ENCODE peak calls at places on chromosomes 5 and 9, in nine cellular contexts. One of them, this sample, is unnamed.

GRCh38 chr9:124122321-124122720 is 110.8 kb downstream of the LHX2 start:
- DNase-seq in astrocyte of the spinal cord: no peak
- DNase-seq in pancreas: no peak
- DNase-seq in glutamatergic neuron: no peak
- DNase-seq in ovary: no peak
- DNase-seq in CD8-positive, alpha-beta T cell: no peak
- DNase-seq in fibroblast of mammary gland: peak; percentile 62
- DNase-seq in GM06990: no peak
- DNase-seq in hepatocyte: no peak
- DNase-seq in this sample: peak; percentile 28

GRCh38 chr9:116141864-116142561 is 11.6 kb upstream of the PAPPA start:
- DNase-seq in GM06990: no peak
- DNase-seq in astrocyte of the spinal cord: no peak
- DNase-seq in pancreas: no peak
- DNase-seq in fibroblast of mammary gland: peak; percentile 73
- DNase-seq in hepatocyte: no peak
- DNase-seq in glutamatergic neuron: no peak
- DNase-seq in CD8-positive, alpha-beta T cell: no peak
- DNase-seq in ovary: no peak
- DNase-seq in this sample: no peak

GRCh38 chr9:71710856-71711255 is 57.5 kb downstream of the CEMIP2 start:
- DNase-seq in hepatocyte: no peak
- DNase-seq in glutamatergic neuron: no peak
- DNase-seq in GM06990: no peak
- DNase-seq in fibroblast of mammary gland: no peak
- DNase-seq in ovary: no peak
- DNase-seq in pancreas: no peak
- DNase-seq in astrocyte of the spinal cord: no peak
- DNase-seq in CD8-positive, alpha-beta T cell: no peak
- DNase-seq in this sample: no peak

GRCh38 chr5:8934455-8934854 is 611.4 kb downstream of the SEMA5A start:
- DNase-seq in pancreas: no peak
- DNase-seq in astrocyte of the spinal cord: no peak
- DNase-seq in ovary: no peak
- DNase-seq in fibroblast of mammary gland: no peak
- DNase-seq in glutamatergic neuron: no peak
- DNase-seq in hepatocyte: no peak
- DNase-seq in CD8-positive, alpha-beta T cell: no peak
- DNase-seq in GM06990: no peak
- DNase-seq in this sample: no peak

GRCh38 chr9:91259162-91259561 is 102.6 kb downstream of the AUH start:
- DNase-seq in CD8-positive, alpha-beta T cell: no peak
- DNase-seq in GM06990: no peak
- DNase-seq in hepatocyte: no peak
- DNase-seq in pancreas: no peak
- DNase-seq in glutamatergic neuron: no peak
- DNase-seq in fibroblast of mammary gland: no peak
- DNase-seq in astrocyte of the spinal cord: no peak
- DNase-seq in ovary: no peak
- DNase-seq in this sample: no peak

GRCh38 chr9:88947581-88948573 is 43.4 kb upstream of the S1PR3 start:
- DNase-seq in glutamatergic neuron: no peak
- DNase-seq in ovary: no peak
- DNase-seq in astrocyte of the spinal cord: peak; percentile 61
- DNase-seq in GM06990: no peak
- DNase-seq in fibroblast of mammary gland: peak; percentile 38
- DNase-seq in CD8-positive, alpha-beta T cell: no peak
- DNase-seq in hepatocyte: no peak
- DNase-seq in pancreas: no peak
- DNase-seq in this sample: peak; percentile 49

GRCh38 chr9:85876628-85877027 is 64.3 kb upstream of the NAA35 start:
- DNase-seq in hepatocyte: peak; percentile 10
- DNase-seq in CD8-positive, alpha-beta T cell: no peak
- DNase-seq in fibroblast of mammary gland: peak; percentile 5
- DNase-seq in glutamatergic neuron: no peak
- DNase-seq in ovary: no peak
- DNase-seq in pancreas: no peak
- DNase-seq in astrocyte of the spinal cord: no peak
- DNase-seq in GM06990: no peak
- DNase-seq in this sample: no peak

GRCh38 chr5:34535944-34536628 is 120.0 kb upstream of the RAI14 start:
- DNase-seq in GM06990: no peak
- DNase-seq in astrocyte of the spinal cord: no peak
- DNase-seq in ovary: no peak
- DNase-seq in hepatocyte: no peak
- DNase-seq in fibroblast of mammary gland: peak; percentile 22
- DNase-seq in pancreas: no peak
- DNase-seq in CD8-positive, alpha-beta T cell: no peak
- DNase-seq in glutamatergic neuron: no peak
- DNase-seq in this sample: no peak

GRCh38 chr5:137091473-137091872 is 407.7 kb downstream of the SPOCK1 start:
- DNase-seq in hepatocyte: no peak
- DNase-seq in GM06990: no peak
- DNase-seq in pancreas: no peak
- DNase-seq in glutamatergic neuron: no peak
- DNase-seq in ovary: no peak
- DNase-seq in fibroblast of mammary gland: peak; percentile 8
- DNase-seq in CD8-positive, alpha-beta T cell: no peak
- DNase-seq in astrocyte of the spinal cord: peak; percentile 5
- DNase-seq in this sample: peak; percentile 11

GRCh38 chr9:20835364-20836286 is 151.6 kb downstream of the FOCAD start:
- DNase-seq in fibroblast of mammary gland: peak; percentile 21
- DNase-seq in pancreas: peak; percentile 31
- DNase-seq in GM06990: no peak
- DNase-seq in glutamatergic neuron: no peak
- DNase-seq in astrocyte of the spinal cord: peak; percentile 49
- DNase-seq in ovary: no peak
- DNase-seq in CD8-positive, alpha-beta T cell: no peak
- DNase-seq in hepatocyte: no peak
- DNase-seq in this sample: no peak

GRCh38 chr9:137162505-137163100 is 7.2 kb downstream of the LRRC26 start:
- DNase-seq in pancreas: peak; percentile 58
- DNase-seq in CD8-positive, alpha-beta T cell: no peak
- DNase-seq in GM06990: no peak
- DNase-seq in hepatocyte: peak; percentile 60
- DNase-seq in astrocyte of the spinal cord: no peak
- DNase-seq in fibroblast of mammary gland: no peak
- DNase-seq in glutamatergic neuron: no peak
- DNase-seq in ovary: no peak
- DNase-seq in this sample: no peak

GRCh38 chr5:169716287-169716686 is 79.2 kb downstream of the DOCK2 start:
- DNase-seq in hepatocyte: no peak
- DNase-seq in pancreas: no peak
- DNase-seq in CD8-positive, alpha-beta T cell: no peak
- DNase-seq in glutamatergic neuron: no peak
- DNase-seq in GM06990: no peak
- DNase-seq in ovary: no peak
- DNase-seq in fibroblast of mammary gland: peak; percentile 78
- DNase-seq in astrocyte of the spinal cord: peak; percentile 64
- DNase-seq in this sample: peak; percentile 53

GRCh38 chr5:77558266-77558665 is 66.2 kb upstream of the WDR41 start:
- DNase-seq in astrocyte of the spinal cord: no peak
- DNase-seq in ovary: no peak
- DNase-seq in hepatocyte: no peak
- DNase-seq in pancreas: no peak
- DNase-seq in glutamatergic neuron: peak; percentile 63
- DNase-seq in CD8-positive, alpha-beta T cell: no peak
- DNase-seq in fibroblast of mammary gland: no peak
- DNase-seq in GM06990: no peak
- DNase-seq in this sample: no peak

DNA sequence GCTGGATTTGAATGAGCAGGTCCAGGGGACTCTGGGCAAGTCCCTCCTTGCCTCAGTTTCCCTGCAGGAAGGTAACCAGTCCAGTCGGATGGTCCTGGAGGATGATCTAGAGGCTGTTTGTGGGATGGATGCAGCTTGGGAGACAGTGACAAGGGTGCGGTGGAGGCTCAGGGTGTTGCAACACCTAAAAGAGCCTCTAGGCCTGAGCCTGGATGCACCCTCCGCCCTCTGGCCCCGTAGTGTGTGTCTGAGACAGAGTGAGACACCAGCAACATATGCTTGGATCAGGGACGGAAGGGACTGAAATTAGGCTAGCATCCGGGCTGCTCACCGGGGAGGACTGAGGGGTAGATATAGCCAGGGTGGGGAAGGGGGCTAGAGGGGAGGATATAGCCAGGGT is 1.1 kb downstream of the CRAT start:
- DNase-seq in GM06990: no peak
- DNase-seq in hepatocyte: peak; percentile 37
- DNase-seq in ovary: peak; percentile 56
- DNase-seq in glutamatergic neuron: peak; percentile 73
- DNase-seq in CD8-positive, alpha-beta T cell: no peak
- DNase-seq in pancreas: peak; percentile 50
- DNase-seq in fibroblast of mammary gland: peak; percentile 63
- DNase-seq in astrocyte of the spinal cord: no peak
- DNase-seq in this sample: peak; percentile 20
- TF ChIP-seq CTCF in GM06990: no peak
- TF ChIP-seq CTCF in hepatocyte: no peak
- TF ChIP-seq CTCF in ovary: no peak
- TF ChIP-seq CTCF in glutamatergic neuron: peak; percentile 32
- TF ChIP-seq CTCF in CD8-positive, alpha-beta T cell: no peak
- TF ChIP-seq CTCF in pancreas: no peak
- TF ChIP-seq CTCF in fibroblast of mammary gland: no peak
- TF ChIP-seq CTCF in astrocyte of the spinal cord: peak; percentile 3
- TF ChIP-seq CTCF in this sample: no peak

GRCh38 chr5:135993248-135993893 is 35.4 kb upstream of the TGFBI start:
- DNase-seq in astrocyte of the spinal cord: no peak
- DNase-seq in fibroblast of mammary gland: peak; percentile 61
- DNase-seq in pancreas: no peak
- DNase-seq in hepatocyte: no peak
- DNase-seq in glutamatergic neuron: no peak
- DNase-seq in GM06990: no peak
- DNase-seq in CD8-positive, alpha-beta T cell: no peak
- DNase-seq in ovary: no peak
- DNase-seq in this sample: peak; percentile 25
- TF ChIP-seq CTCF in astrocyte of the spinal cord: no peak
- TF ChIP-seq CTCF in fibroblast of mammary gland: no peak
- TF ChIP-seq CTCF in pancreas: no peak
- TF ChIP-seq CTCF in hepatocyte: no peak
- TF ChIP-seq CTCF in glutamatergic neuron: no peak
- TF ChIP-seq CTCF in GM06990: no peak
- TF ChIP-seq CTCF in CD8-positive, alpha-beta T cell: no peak
- TF ChIP-seq CTCF in ovary: no peak
- TF ChIP-seq CTCF in this sample: no peak

GRCh38 chr9:99851028-99851822 is 29.5 kb downstream of the NR4A3 start:
- DNase-seq in ovary: no peak
- DNase-seq in hepatocyte: no peak
- DNase-seq in astrocyte of the spinal cord: no peak
- DNase-seq in fibroblast of mammary gland: no peak
- DNase-seq in pancreas: no peak
- DNase-seq in GM06990: peak; percentile 37
- DNase-seq in CD8-positive, alpha-beta T cell: peak; percentile 21
- DNase-seq in glutamatergic neuron: no peak
- DNase-seq in this sample: no peak

GRCh38 chr9:99852617-99853016 is 30.9 kb downstream of the NR4A3 start:
- DNase-seq in astrocyte of the spinal cord: no peak
- DNase-seq in pancreas: no peak
- DNase-seq in CD8-positive, alpha-beta T cell: no peak
- DNase-seq in glutamatergic neuron: no peak
- DNase-seq in hepatocyte: no peak
- DNase-seq in GM06990: no peak
- DNase-seq in fibroblast of mammary gland: no peak
- DNase-seq in ovary: no peak
- DNase-seq in this sample: no peak

GRCh38 chr9:99859395-99859980 is 37.8 kb downstream of the NR4A3 start:
- DNase-seq in ovary: no peak
- DNase-seq in GM06990: no peak
- DNase-seq in pancreas: no peak
- DNase-seq in fibroblast of mammary gland: peak; percentile 67
- DNase-seq in astrocyte of the spinal cord: no peak
- DNase-seq in CD8-positive, alpha-beta T cell: no peak
- DNase-seq in hepatocyte: no peak
- DNase-seq in glutamatergic neuron: no peak
- DNase-seq in this sample: no peak

GRCh38 chr9:99858087-99858486 is 36.4 kb downstream of the NR4A3 start:
- DNase-seq in fibroblast of mammary gland: no peak
- DNase-seq in astrocyte of the spinal cord: no peak
- DNase-seq in pancreas: no peak
- DNase-seq in CD8-positive, alpha-beta T cell: no peak
- DNase-seq in hepatocyte: no peak
- DNase-seq in glutamatergic neuron: no peak
- DNase-seq in GM06990: no peak
- DNase-seq in ovary: no peak
- DNase-seq in this sample: no peak

DNA sequence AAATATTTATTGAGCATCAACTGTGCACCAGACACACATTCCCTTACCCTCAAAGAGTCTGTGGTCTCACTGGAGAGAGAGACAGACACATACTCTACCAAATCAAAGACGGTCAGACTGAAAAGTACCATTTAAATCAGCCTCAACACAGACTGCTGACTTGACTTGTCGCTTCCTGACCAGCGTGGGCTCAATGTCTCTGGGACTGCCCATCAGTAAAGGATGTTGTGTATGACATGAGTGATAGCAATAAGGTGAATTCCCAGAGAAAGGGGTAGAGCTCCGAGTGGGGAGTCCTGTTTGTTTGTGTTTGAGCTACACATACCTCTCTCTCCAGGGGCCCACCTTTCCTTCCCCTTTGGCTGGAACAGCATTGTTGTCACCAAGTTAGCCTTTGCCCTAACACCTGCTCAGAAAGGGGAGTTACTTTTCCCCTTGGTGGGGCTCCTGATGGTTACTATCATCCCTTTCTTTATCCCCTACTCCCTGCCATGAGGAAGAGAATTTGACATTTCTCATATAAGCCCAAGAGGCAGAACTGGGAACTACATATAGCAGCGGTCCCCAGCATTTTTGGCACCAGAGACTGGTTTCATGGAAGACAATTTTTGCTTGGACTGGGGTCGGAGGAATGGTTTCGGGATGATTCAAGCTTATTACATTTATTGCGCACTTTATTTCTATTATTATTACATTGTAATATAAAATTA is 33.9 kb downstream of the NR4A3 start:
- DNase-seq in pancreas: no peak
- DNase-seq in fibroblast of mammary gland: no peak
- DNase-seq in hepatocyte: no peak
- DNase-seq in ovary: no peak
- DNase-seq in CD8-positive, alpha-beta T cell: no peak
- DNase-seq in astrocyte of the spinal cord: no peak
- DNase-seq in glutamatergic neuron: no peak
- DNase-seq in GM06990: no peak
- DNase-seq in this sample: no peak
- TF ChIP-seq CTCF in pancreas: no peak
- TF ChIP-seq CTCF in fibroblast of mammary gland: peak; percentile 13
- TF ChIP-seq CTCF in hepatocyte: no peak
- TF ChIP-seq CTCF in ovary: no peak
- TF ChIP-seq CTCF in CD8-positive, alpha-beta T cell: no peak
- TF ChIP-seq CTCF in astrocyte of the spinal cord: peak; percentile 19
- TF ChIP-seq CTCF in glutamatergic neuron: peak; percentile 57
- TF ChIP-seq CTCF in GM06990: no peak
- TF ChIP-seq CTCF in this sample: peak; percentile 44

DNA sequence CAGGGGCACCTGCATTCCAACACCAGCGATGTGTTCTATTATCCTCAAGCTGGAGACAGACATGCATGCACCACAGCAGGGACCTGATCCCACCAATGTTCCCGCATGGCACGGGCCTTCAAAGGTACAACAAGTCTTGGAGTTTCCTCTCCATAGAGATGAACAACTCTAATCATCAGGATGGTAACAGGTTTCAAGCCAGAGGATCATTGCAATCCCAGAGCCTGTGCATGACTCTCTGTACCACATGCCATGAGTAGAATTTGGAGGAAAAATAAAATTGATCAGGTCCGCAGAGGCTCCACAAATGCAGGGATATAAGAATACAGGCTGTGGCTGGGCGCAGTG is 45.8 kb upstream of the RNF130 start:
- DNase-seq in glutamatergic neuron: no peak
- DNase-seq in fibroblast of mammary gland: no peak
- DNase-seq in astrocyte of the spinal cord: no peak
- DNase-seq in CD8-positive, alpha-beta T cell: no peak
- DNase-seq in GM06990: no peak
- DNase-seq in ovary: no peak
- DNase-seq in pancreas: no peak
- DNase-seq in hepatocyte: no peak
- DNase-seq in this sample: no peak
- TF ChIP-seq CTCF in glutamatergic neuron: no peak
- TF ChIP-seq CTCF in fibroblast of mammary gland: no peak
- TF ChIP-seq CTCF in astrocyte of the spinal cord: no peak
- TF ChIP-seq CTCF in CD8-positive, alpha-beta T cell: no peak
- TF ChIP-seq CTCF in GM06990: no peak
- TF ChIP-seq CTCF in ovary: no peak
- TF ChIP-seq CTCF in pancreas: no peak
- TF ChIP-seq CTCF in hepatocyte: no peak
- TF ChIP-seq CTCF in this sample: no peak

This sample was measured in HFFc6.